ENCODE peak calls at places on chromosome 3, in eight cellular contexts. U is heart right ventricle, I is stomach, J is tibial artery, C is Caco-2, Y is A673, M is H1, K is psoas muscle. B is an unnamed sample. For H3K4me1, the result is how much of the 10 kb centered on the place peaks cover.

GRCh38 chr3:184805351-184806038 is 6.5 kb upstream of the VPS8 start:
- DNase-seq in U (no peak), I (no peak), J (no peak), C (no peak), Y (peak), M (no peak), K (no peak), B (no peak)

GRCh38 chr3:69776289-69776688 is 37.0 kb downstream of the MITF start:
- DNase-seq in U (no peak), I (no peak), J (no peak), C (no peak), Y (no peak), M (no peak), K (no peak), B (no peak)

GRCh38 chr3:101574388-101575156 is 592 bp downstream of the PCNP start:
- DNase-seq in U (peak), I (peak), J (peak), C (peak), Y (peak), M (no peak), K (peak), B (peak)

GRCh38 chr3:17233398-17233800 is 348.6 kb downstream of the PLCL2 start:
- DNase-seq in U (no peak), I (no peak), J (no peak), C (peak), Y (peak), M (no peak), K (no peak), B (no peak)

GRCh38 chr3:88235102-88235501 is 85.3 kb downstream of the C3orf38 start:
- DNase-seq in U (no peak), I (no peak), J (no peak), C (no peak), Y (peak), M (no peak), K (no peak), B (no peak)

GRCh38 chr3:44065741-44066140 is 175.9 kb upstream of the TOPAZ1 start:
- DNase-seq in U (no peak), I (no peak), J (no peak), C (no peak), Y (peak), M (no peak), K (no peak), B (no peak)

GRCh38 chr3:183151086-183151485 is 11.4 kb downstream of the LAMP3 start:
- DNase-seq in U (no peak), I (no peak), J (no peak), C (no peak), Y (no peak), M (no peak), K (no peak), B (no peak)

GRCh38 chr3:45367451-45367850 is 20.9 kb upstream of the LARS2 start:
- DNase-seq in U (no peak), I (no peak), J (no peak), C (no peak), Y (no peak), M (no peak), K (no peak), B (no peak)

GRCh38 chr3:32959370-32959769 is 7.9 kb downstream of the CCR4 start:
- DNase-seq in U (no peak), I (no peak), J (no peak), C (no peak), Y (no peak), M (no peak), K (no peak), B (no peak)

GRCh38 chr3:37092484-37092883 is 81.9 kb downstream of the LRRFIP2 start:
- DNase-seq in U (no peak), I (no peak), J (no peak), C (no peak), Y (no peak), M (no peak), K (no peak), B (no peak)

GRCh38 chr3:37087870-37088269 is 86.5 kb downstream of the LRRFIP2 start:
- DNase-seq in U (no peak), I (no peak), J (no peak), C (no peak), Y (no peak), M (no peak), K (no peak), B (no peak)

GRCh38 chr3:37082317-37082716 is 89.0 kb downstream of the MLH1 start:
- DNase-seq in U (no peak), I (no peak), J (no peak), C (no peak), Y (no peak), M (no peak), K (no peak), B (no peak)

GRCh38 chr3:37086918-37087317 is 87.5 kb downstream of the LRRFIP2 start:
- DNase-seq in U (no peak), I (no peak), J (no peak), C (no peak), Y (no peak), M (no peak), K (no peak), B (no peak)
- H3K4me1 ChIP-seq in U (under half), I (under half), J (under half), C (under half), Y (under half), M (under half), K (under half), B (under half)

GRCh38 chr3:150761831-150762661 is 923 bp downstream of the SIAH2 start:
- DNase-seq in U (peak), I (peak), J (peak), C (peak), Y (peak), M (no peak), K (peak), B (peak)

GRCh38 chr3:150762662-150763121 is 277 bp downstream of the SIAH2 start:
- DNase-seq in U (no peak), I (no peak), J (no peak), C (no peak), Y (no peak), M (no peak), K (no peak), B (no peak)

GRCh38 chr3:150763122-150763840 is at the start of gene SIAH2:
- DNase-seq in U (peak), I (peak), J (peak), C (peak), Y (peak), M (no peak), K (peak), B (peak)

GRCh38 chr3:150764607-150765366 is 1.8 kb upstream of the SIAH2 start:
- DNase-seq in U (no peak), I (no peak), J (no peak), C (no peak), Y (no peak), M (no peak), K (no peak), B (no peak)

DNA sequence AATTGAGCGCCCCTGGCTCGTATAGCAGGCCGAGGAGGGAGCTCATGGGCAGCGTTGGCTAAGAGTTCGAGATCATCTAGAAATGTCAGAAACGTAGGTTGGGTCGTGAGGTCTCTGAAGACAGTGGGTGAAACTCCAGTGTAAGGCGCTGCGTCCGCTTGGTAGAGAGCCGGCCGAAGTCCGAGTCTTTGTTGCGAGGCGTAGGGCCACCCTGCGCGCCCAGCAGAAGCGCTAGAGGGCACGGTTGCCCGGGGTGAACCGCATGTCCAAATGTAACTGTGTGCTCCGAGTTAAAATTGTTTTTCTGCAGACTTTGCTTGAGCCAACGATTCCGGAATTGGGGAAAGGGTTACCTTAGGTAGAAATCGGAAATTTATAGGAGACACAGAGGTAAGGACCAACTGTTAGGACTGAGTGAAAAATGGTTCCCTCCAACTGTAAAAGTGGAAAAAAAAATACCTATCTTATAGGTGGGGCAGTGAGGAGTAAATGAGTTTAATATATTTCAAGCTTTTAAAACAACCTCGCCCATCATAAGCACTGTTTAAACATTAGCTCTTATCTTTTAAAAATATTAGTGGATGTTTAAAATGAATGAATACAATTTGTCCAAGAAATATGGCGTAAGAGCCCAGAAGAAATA is 993 bp upstream of the SIAH2 start:
- DNase-seq in U (peak), I (peak), J (peak), C (peak), Y (no peak), M (no peak), K (peak), B (peak)
- TF ChIP-seq CTCF in U (peak), I (peak), J (peak), C (peak), Y (peak), M (peak), K (peak), B (peak)

GRCh38 chr3:13880811-13881156 is 913 bp upstream of the WNT7A start:
- DNase-seq in U (no peak), I (no peak), J (no peak), C (no peak), Y (no peak), M (no peak), K (no peak), B (no peak)

GRCh38 chr3:13881536-13882410 is 1.9 kb upstream of the WNT7A start:
- DNase-seq in U (no peak), I (no peak), J (peak), C (no peak), Y (no peak), M (no peak), K (no peak), B (no peak)

GRCh38 chr3:13879102-13879945 is 547 bp downstream of the WNT7A start:
- DNase-seq in U (no peak), I (no peak), J (no peak), C (peak), Y (no peak), M (no peak), K (no peak), B (no peak)

GRCh38 chr3:13878711-13879101 is 1.2 kb downstream of the WNT7A start:
- DNase-seq in U (no peak), I (no peak), J (no peak), C (peak), Y (no peak), M (no peak), K (no peak), B (no peak)

DNA sequence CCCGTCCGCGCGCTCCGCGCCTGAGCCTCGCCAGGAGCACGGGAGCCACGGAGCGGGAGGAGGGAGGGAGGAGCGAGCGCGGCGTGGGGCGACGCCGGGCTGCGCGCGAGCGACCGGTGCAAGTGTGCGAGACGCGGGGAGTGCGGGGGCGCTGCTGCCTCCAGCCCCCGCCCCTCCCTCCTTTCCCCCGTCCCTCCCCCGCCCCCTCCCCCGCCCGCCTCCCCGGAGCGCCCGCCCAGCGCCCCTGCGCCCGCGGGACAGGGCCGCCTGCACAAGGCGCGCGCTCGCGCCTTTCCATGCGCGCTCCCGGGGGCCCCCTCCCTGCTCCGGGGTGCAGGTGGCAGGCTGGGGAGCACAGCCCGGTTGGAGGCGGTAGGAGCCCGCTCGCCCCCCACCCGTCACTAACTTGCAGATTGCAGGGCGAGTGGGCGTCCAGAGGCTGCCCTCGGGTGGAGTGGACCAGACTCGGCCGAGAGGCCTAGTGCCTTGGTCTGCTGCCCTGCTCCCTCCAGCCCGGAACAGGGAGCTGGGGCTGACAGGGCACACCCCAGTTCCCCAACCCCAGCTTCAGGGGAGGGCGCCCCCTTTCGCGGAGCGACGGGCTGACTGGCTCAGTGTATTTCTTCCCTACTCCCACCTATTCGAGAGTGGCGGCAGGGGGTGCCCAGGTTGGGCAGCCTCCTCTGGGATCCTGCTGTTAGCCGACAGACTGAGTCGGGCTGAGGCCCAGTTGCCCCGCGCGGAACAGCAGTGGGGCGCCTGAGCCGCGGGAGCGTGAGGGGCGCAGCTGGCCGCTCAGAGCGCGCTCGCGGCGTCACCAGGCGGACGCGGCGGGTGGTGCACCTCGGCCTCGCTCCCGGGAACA is at the start of gene WNT7A:
- DNase-seq in U (no peak), I (no peak), J (peak), C (peak), Y (peak), M (no peak), K (no peak), B (no peak)
- H3K4me3 ChIP-seq in U (peak), I (peak), J (peak), C (peak), Y (peak), M (peak), K (peak), B (peak)

GRCh38 chr3:134965849-134966248 is 170.8 kb downstream of the EPHB1 start:
- DNase-seq in U (no peak), I (no peak), J (no peak), C (no peak), Y (no peak), M (no peak), K (no peak), B (no peak)
- H3K4me1 ChIP-seq in U (under half), I (under half), J (under half), C (under half), Y (under half), M (under half), K (under half), B (under half)

GRCh38 chr3:25664066-25664809 is 469 bp downstream of the TOP2B start:
- DNase-seq in U (peak), I (peak), J (peak), C (peak), Y (peak), M (no peak), K (peak), B (peak)
- TF ChIP-seq CTCF in U (no peak), I (no peak), J (no peak), C (no peak), Y (no peak), M (no peak), K (no peak), B (no peak)

DNA sequence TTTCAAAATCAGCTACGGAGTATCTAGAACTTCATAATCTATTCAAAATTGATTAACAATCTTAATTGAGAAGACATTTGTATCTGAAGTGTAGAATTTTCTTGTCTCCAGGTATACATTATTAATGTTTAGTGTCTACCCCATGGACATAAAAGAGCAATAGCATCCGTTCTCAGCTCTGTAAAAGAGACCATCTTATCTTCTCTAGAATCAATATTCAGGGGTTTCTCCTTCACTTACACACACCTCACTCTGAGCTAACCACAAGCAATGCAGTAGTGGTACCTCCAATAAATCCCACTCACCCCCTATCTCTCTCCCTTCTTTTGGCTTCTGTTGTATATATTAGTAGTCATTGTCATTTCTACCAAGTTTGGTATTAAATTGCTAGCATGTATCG is 16.2 kb downstream of the MBNL1 start:
- DNase-seq in U (no peak), I (no peak), J (no peak), C (no peak), Y (no peak), M (no peak), K (no peak), B (no peak)
- H3K4me3 ChIP-seq in U (no peak), I (no peak), J (peak), C (no peak), Y (no peak), M (no peak), K (peak), B (no peak)

GRCh38 chr3:172098698-172099494 is 59.5 kb downstream of the FNDC3B start:
- DNase-seq in U (no peak), I (no peak), J (no peak), C (no peak), Y (no peak), M (no peak), K (no peak), B (no peak)

GRCh38 chr3:172100482-172100881 is 61.1 kb downstream of the FNDC3B start:
- DNase-seq in U (no peak), I (no peak), J (no peak), C (no peak), Y (no peak), M (no peak), K (no peak), B (no peak)

GRCh38 chr3:172097585-172097984 is 58.2 kb downstream of the FNDC3B start:
- DNase-seq in U (no peak), I (no peak), J (no peak), C (no peak), Y (no peak), M (no peak), K (no peak), B (no peak)

GRCh38 chr3:172101107-172101506 is 61.7 kb downstream of the FNDC3B start:
- DNase-seq in U (no peak), I (no peak), J (no peak), C (peak), Y (no peak), M (no peak), K (no peak), B (no peak)

DNA sequence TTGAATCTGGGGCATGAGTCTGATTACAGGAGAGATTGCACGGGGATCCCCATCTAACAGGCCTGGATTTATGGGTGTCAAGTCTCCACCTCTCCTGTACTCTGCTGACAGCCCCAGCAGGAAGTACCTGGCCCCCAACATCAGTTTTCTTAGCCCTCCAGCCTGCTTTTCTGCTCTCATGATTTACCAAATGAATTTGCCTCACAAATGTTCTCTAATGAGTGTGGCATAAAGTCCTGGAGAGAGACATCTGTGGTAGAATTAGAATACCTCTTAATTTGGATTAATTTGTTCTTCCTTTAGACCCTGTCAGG is 60.1 kb downstream of the FNDC3B start:
- DNase-seq in U (no peak), I (no peak), J (no peak), C (no peak), Y (no peak), M (no peak), K (no peak), B (no peak)
- H3K4me1 ChIP-seq in U (half or more), I (half or more), J (under half), C (half or more), Y (under half), M (under half), K (half or more), B (half or more)

GRCh38 chr3:186510374-186511079 is 33.7 kb downstream of the CRYGS start:
- DNase-seq in U (no peak), I (no peak), J (no peak), C (no peak), Y (no peak), M (no peak), K (no peak), B (no peak)
- TF ChIP-seq CTCF in U (peak), I (no peak), J (no peak), C (no peak), Y (no peak), M (no peak), K (no peak), B (no peak)

GRCh38 chr3:138690036-138690435 is 81.5 kb downstream of the FAIM start:
- DNase-seq in U (no peak), I (no peak), J (no peak), C (no peak), Y (no peak), M (no peak), K (no peak), B (no peak)
- H3K4me3 ChIP-seq in U (no peak), I (no peak), J (no peak), C (no peak), Y (no peak), M (no peak), K (no peak), B (no peak)